ENCODE peak calls at places on chromosome 14, in five cellular contexts. J is AG09309, P is astrocyte of the spinal cord, R is cardiac muscle cell, V is HCT116. H is an unnamed sample.

GRCh38 chr14:92360666-92361370 is 37.9 kb downstream of the SLC24A4 start:
- DNase-seq in R (no peak), V (no peak), P (no peak), J (no peak), H (no peak)

GRCh38 chr14:51014625-51015024 is 70.3 kb upstream of the PYGL start:
- DNase-seq in J (no peak), R (no peak), P (peak; percentile 11), V (no peak), H (no peak)

GRCh38 chr14:44720707-44721106 is 213.6 kb upstream of the FSCB start:
- DNase-seq in V (no peak), P (no peak), R (no peak), J (no peak), H (no peak)

GRCh38 chr14:39218171-39218769 is 15.4 kb upstream of the MIA2 start:
- DNase-seq in J (no peak), V (peak; percentile 89), R (no peak), P (peak; percentile 45), H (no peak)

GRCh38 chr14:69045857-69046351 is 66.8 kb upstream of the ACTN1 start:
- DNase-seq in V (no peak), P (peak; percentile 80), R (peak; percentile 34), J (no peak), H (no peak)

GRCh38 chr14:66624319-66624937 is 116.5 kb downstream of the GPHN start:
- DNase-seq in P (peak; percentile 72), V (peak; percentile 48), R (peak; percentile 59), J (peak; percentile 31), H (peak; percentile 44)

GRCh38 chr14:31879661-31880348 is 197.3 kb upstream of the ARHGAP5 start:
- DNase-seq in J (no peak), R (no peak), V (no peak), P (no peak), H (no peak)

GRCh38 chr14:74867673-74868072 is 8.3 kb downstream of the PROX2 start:
- DNase-seq in V (no peak), R (no peak), P (peak; percentile 42), J (no peak), H (no peak)

GRCh38 chr14:69055125-69055524 is 76.0 kb upstream of the ACTN1 start:
- DNase-seq in J (no peak), P (peak; percentile 97), V (no peak), R (no peak), H (no peak)

GRCh38 chr14:105474478-105475268 is at the start of gene CRIP2:
- DNase-seq in J (no peak), V (no peak), P (peak; percentile 26), R (peak; percentile 89), H (no peak)

GRCh38 chr14:95260537-95261440 is 58.9 kb downstream of the CLMN start:
- DNase-seq in J (no peak), P (peak; percentile 87), V (no peak), R (peak; percentile 26), H (no peak)

GRCh38 chr14:89870335-89870734 is 84.2 kb downstream of the EFCAB11 start:
- DNase-seq in V (no peak), J (no peak), R (no peak), P (no peak), H (no peak)

GRCh38 chr14:102768223-102769048 is 8.8 kb upstream of the TRAF3 start:
- DNase-seq in R (no peak), V (no peak), J (no peak), P (no peak), H (no peak)

GRCh38 chr14:101083564-101084435 is 180.3 kb upstream of the RTL1 start:
- DNase-seq in J (no peak), P (no peak), V (peak; percentile 46), R (no peak), H (no peak)

GRCh38 chr14:77109656-77110055 is 11.6 kb downstream of the CIPC start:
- DNase-seq in V (no peak), P (no peak), R (no peak), J (no peak), H (no peak)

GRCh38 chr14:68975667-68976066 is 3.4 kb downstream of the ACTN1 start:
- DNase-seq in P (peak; percentile 84), R (no peak), V (no peak), J (no peak), H (no peak)

GRCh38 chr14:78782551-78782950 is 612.4 kb downstream of the NRXN3 start:
- DNase-seq in J (no peak), P (no peak), V (no peak), R (no peak), H (no peak)

GRCh38 chr14:38554046-38554445 is 298.2 kb upstream of the CLEC14A start:
- DNase-seq in R (no peak), V (no peak), J (no peak), P (no peak), H (no peak)

GRCh38 chr14:68140111-68140741 is 320.6 kb downstream of the RAD51B start:
- DNase-seq in J (peak; percentile 98), V (peak; percentile 95), R (peak; percentile 26), P (peak; percentile 97), H (peak; percentile 100)

GRCh38 chr14:102629700-102630365 is 37.4 kb downstream of the RCOR1 start:
- DNase-seq in R (peak; percentile 44), V (no peak), J (no peak), P (no peak), H (no peak)

GRCh38 chr14:95263527-95264231 is 56.0 kb downstream of the CLMN start:
- DNase-seq in R (no peak), V (no peak), P (no peak), J (no peak), H (no peak)

GRCh38 chr14:29937116-29937515 is 9.5 kb upstream of the PRKD1 start:
- DNase-seq in V (no peak), R (no peak), P (no peak), J (no peak), H (no peak)

GRCh38 chr14:100692859-100693558 is 33.7 kb upstream of the DLK1 start:
- DNase-seq in J (peak; percentile 61), V (peak; percentile 91), P (peak; percentile 95), R (no peak), H (peak; percentile 80)

GRCh38 chr14:59067135-59067894 is 121.2 kb upstream of the DAAM1 start:
- DNase-seq in J (no peak), R (no peak), P (no peak), V (no peak), H (no peak)

GRCh38 chr14:99274346-99275221 is 2.6 kb upstream of the BCL11B start:
- DNase-seq in P (peak; percentile 71), V (peak; percentile 78), R (peak; percentile 91), J (peak; percentile 5), H (peak; percentile 47)

GRCh38 chr14:99275222-99275584 is 3.2 kb upstream of the BCL11B start:
- DNase-seq in J (no peak), V (no peak), P (no peak), R (no peak), H (no peak)

GRCh38 chr14:99272669-99273024 is 650 bp upstream of the BCL11B start:
- DNase-seq in J (no peak), R (no peak), V (no peak), P (no peak), H (no peak)

GRCh38 chr14:99273025-99273723 is 1.2 kb upstream of the BCL11B start:
- DNase-seq in R (peak; percentile 61), P (no peak), V (no peak), J (no peak), H (no peak)

DNA sequence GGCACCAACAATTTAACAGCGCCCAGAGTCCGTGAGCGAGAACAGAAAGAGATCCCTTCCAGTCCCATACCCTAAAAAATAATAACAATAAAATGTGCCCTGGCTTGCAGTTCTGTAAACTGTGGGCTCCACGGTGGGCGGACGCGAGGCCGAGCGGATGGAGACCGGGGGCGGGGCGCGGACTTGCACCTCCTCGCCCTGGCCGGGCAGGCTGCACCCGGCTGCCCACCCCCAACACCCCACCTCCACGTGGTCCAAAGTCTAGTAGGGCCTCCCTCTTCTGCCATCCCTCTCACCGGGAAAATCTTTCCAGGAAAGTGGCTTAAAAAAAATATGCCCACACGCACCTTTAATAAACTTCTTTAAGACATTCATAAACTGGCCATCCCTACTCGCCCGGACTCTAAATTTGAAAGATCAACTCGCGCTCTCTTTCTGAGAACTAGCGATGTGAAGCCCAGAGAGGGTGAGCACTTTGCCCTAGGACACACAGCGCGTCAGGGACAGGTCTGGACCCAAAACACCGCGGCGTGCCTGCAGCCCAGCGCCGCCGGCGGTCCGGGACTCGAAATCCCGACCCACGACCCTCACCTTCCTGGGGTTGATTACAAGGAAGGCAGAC is 1.8 kb upstream of the BCL11B start:
- DNase-seq in R (no peak), P (no peak), V (no peak), J (no peak), H (no peak)
- H3K4me3 ChIP-seq in R (peak overlapping the region; percentile 65), P (peak overlapping the region; percentile 32), V (peak overlapping the region; percentile 29), J (peak overlapping the region; percentile 41), H (peak overlapping the region; percentile 22)

GRCh38 chr14:64963611-64964010 is 8.5 kb downstream of the RAB15 start:
- DNase-seq in R (no peak), J (no peak), P (no peak), V (no peak), H (no peak)
- TF ChIP-seq CTCF in R (no peak), J (no peak), P (no peak), V (peak; percentile 34), H (peak; percentile 10)

GRCh38 chr14:24398943-24399801 is at the start of gene NYNRIN:
- DNase-seq in V (no peak), P (peak; percentile 24), J (no peak), R (peak; percentile 82), H (no peak)

GRCh38 chr14:24394275-24394674 is 4.5 kb upstream of the NYNRIN start:
- DNase-seq in J (no peak), R (no peak), P (no peak), V (peak; percentile 12), H (no peak)

GRCh38 chr14:24397639-24398297 is 1.0 kb upstream of the NYNRIN start:
- DNase-seq in V (no peak), P (no peak), R (no peak), J (no peak), H (no peak)

GRCh38 chr14:24398298-24398942 is 383 bp upstream of the NYNRIN start:
- DNase-seq in R (peak; percentile 52), P (peak; percentile 24), V (no peak), J (no peak), H (no peak)

GRCh38 chr14:24395609-24396580 is 2.9 kb upstream of the NYNRIN start:
- DNase-seq in P (no peak), J (no peak), R (no peak), V (no peak), H (no peak)
- H3K4me3 ChIP-seq in P (no peak overlapping the region), J (no peak overlapping the region), R (no peak overlapping the region), V (no peak overlapping the region), H (no peak overlapping the region)

DNA sequence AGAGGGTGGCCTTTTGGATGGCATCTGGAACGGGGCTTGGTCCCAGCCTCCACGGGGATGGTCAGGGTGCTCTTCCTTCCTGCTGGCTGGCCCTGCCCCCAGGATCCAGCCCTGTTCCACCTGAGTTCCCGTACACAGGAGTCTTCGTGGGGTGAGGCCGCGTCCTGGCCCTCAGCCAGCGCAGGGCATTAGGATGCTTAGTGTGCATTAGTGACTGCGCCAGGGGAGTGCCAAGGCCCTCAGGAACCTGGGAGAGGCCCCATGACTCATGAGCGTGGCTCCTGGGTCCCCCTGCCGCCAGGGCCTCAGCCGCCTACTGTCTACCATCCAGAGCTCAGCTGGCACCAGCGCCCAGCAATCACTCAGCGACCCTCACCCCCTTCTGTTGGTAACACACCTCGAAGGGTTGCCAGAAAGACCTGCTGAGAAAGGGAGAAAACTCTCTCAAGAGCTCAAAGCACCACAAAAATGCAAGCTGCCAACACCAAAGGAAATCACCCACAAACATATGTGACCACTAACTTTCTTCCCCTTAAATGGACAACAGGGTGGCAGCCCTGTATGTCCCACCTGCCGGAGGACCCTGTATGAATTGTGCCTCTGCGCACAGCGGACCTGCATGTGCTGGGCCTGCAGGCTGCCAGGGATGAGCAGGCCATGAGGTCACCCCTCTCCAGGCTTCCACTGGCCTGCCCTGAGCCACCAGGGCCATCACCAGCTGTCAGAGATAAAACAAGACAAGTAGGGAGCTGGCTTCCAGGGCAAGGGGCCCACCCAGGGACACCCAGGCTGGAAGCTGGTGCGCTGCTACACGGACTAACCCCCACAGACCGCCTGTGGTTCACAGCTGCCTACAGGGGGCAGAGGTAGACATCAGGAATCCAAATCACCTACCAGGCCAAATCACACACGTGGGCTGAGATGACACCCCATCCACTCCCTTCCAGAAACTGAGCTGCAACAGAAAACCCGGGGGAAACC is 28.7 kb downstream of the CCDC85C start:
- DNase-seq in J (no peak), V (no peak), P (no peak), R (peak; percentile 47), H (no peak)
- TF ChIP-seq CTCF in J (peak; percentile 26), V (peak; percentile 43), P (peak; percentile 26), R (peak; percentile 34), H (peak; percentile 29)

H was measured in HFF-Myc.